ENCODE peak calls at places on chromosomes 13 and 19, in eight cellular contexts. R is H1, J is kidney epithelial cell, S is omental fat pad, B is psoas muscle, K is ascending aorta, V is HFFc6, C is cardiac muscle cell. Z is an unnamed sample.

GRCh38 chr19:16920816-16921529 is 32.2 kb downstream of the F2RL3 start:
- DNase-seq in R (no peak), J (no peak), S (no peak), B (peak), K (no peak), V (peak), C (peak), Z (peak)

GRCh38 chr13:49450105-49450819 is 6.2 kb downstream of the SETDB2 start:
- DNase-seq in R (no peak), J (no peak), S (no peak), B (no peak), K (no peak), V (no peak), C (no peak), Z (no peak)

GRCh38 chr19:50486823-50487515 is 10.3 kb upstream of the GARIN5A start:
- DNase-seq in R (peak), J (no peak), S (no peak), B (peak), K (no peak), V (peak), C (peak), Z (no peak)

GRCh38 chr19:51784922-51785690 is 9.9 kb upstream of the FPR3 start:
- DNase-seq in R (no peak), J (no peak), S (peak), B (peak), K (peak), V (peak), C (peak), Z (no peak)

GRCh38 chr13:45749026-45749759 is 47.1 kb downstream of the CBY2 start:
- DNase-seq in R (no peak), J (no peak), S (no peak), B (no peak), K (no peak), V (no peak), C (no peak), Z (no peak)

GRCh38 chr19:289651-290538 is 1.3 kb downstream of the PLPP2 start:
- DNase-seq in R (peak), J (peak), S (no peak), B (peak), K (no peak), V (peak), C (peak), Z (no peak)

GRCh38 chr19:49686503-49687088 is 2.8 kb upstream of the ADM5 start:
- DNase-seq in R (no peak), J (no peak), S (no peak), B (no peak), K (no peak), V (no peak), C (no peak), Z (no peak)

GRCh38 chr19:4267101-4267900 is 11.8 kb upstream of the SHD start:
- DNase-seq in R (peak), J (no peak), S (peak), B (peak), K (peak), V (peak), C (peak), Z (no peak)

GRCh38 chr19:47511128-47511517 is 3.7 kb downstream of the NAPA start:
- DNase-seq in R (no peak), J (no peak), S (no peak), B (peak), K (no peak), V (no peak), C (peak), Z (no peak)

GRCh38 chr13:43232866-43233265 is 209.5 kb downstream of the DNAJC15 start:
- DNase-seq in R (no peak), J (no peak), S (no peak), B (no peak), K (no peak), V (peak), C (peak), Z (no peak)

GRCh38 chr19:37997911-37998344 is 90.9 kb downstream of the SIPA1L3 start:
- DNase-seq in R (no peak), J (peak), S (no peak), B (no peak), K (no peak), V (peak), C (peak), Z (peak)

GRCh38 chr19:4061683-4062575 is 4.8 kb downstream of the ZBTB7A start:
- DNase-seq in R (no peak), J (no peak), S (no peak), B (peak), K (no peak), V (no peak), C (no peak), Z (no peak)

GRCh38 chr19:31448221-31448657 is 99.0 kb upstream of the TSHZ3 start:
- DNase-seq in R (no peak), J (peak), S (no peak), B (peak), K (no peak), V (peak), C (peak), Z (peak)

GRCh38 chr19:33811736-33812387 is 15.2 kb downstream of the KCTD15 start:
- DNase-seq in R (no peak), J (no peak), S (no peak), B (no peak), K (no peak), V (no peak), C (no peak), Z (no peak)

GRCh38 chr19:39157275-39157996 is 31.9 kb downstream of the PAK4 start:
- DNase-seq in R (no peak), J (no peak), S (no peak), B (no peak), K (no peak), V (no peak), C (no peak), Z (no peak)

GRCh38 chr13:26629260-26629659 is 71.8 kb downstream of the WASF3 start:
- DNase-seq in R (no peak), J (no peak), S (no peak), B (peak), K (no peak), V (no peak), C (peak), Z (no peak)

GRCh38 chr19:54484451-54484850 is 11.4 kb upstream of the CDC42EP5 start:
- DNase-seq in R (no peak), J (no peak), S (no peak), B (no peak), K (peak), V (no peak), C (no peak), Z (no peak)

GRCh38 chr19:54478677-54479266 is 5.7 kb upstream of the CDC42EP5 start:
- DNase-seq in R (no peak), J (no peak), S (no peak), B (no peak), K (no peak), V (no peak), C (peak), Z (no peak)

GRCh38 chr19:54480048-54480447 is 7.0 kb upstream of the CDC42EP5 start:
- DNase-seq in R (no peak), J (no peak), S (no peak), B (no peak), K (no peak), V (no peak), C (no peak), Z (no peak)

GRCh38 chr19:54482889-54483288 is 9.8 kb upstream of the CDC42EP5 start:
- DNase-seq in R (no peak), J (no peak), S (no peak), B (no peak), K (no peak), V (no peak), C (no peak), Z (no peak)

GRCh38 chr19:54481326-54481930 is 8.3 kb upstream of the CDC42EP5 start:
- DNase-seq in R (no peak), J (no peak), S (no peak), B (no peak), K (no peak), V (no peak), C (peak), Z (no peak)
- TF ChIP-seq CTCF in R (peak), J (peak), S (no peak), B (peak), K (no peak), V (peak), C (peak), Z (peak)

DNA sequence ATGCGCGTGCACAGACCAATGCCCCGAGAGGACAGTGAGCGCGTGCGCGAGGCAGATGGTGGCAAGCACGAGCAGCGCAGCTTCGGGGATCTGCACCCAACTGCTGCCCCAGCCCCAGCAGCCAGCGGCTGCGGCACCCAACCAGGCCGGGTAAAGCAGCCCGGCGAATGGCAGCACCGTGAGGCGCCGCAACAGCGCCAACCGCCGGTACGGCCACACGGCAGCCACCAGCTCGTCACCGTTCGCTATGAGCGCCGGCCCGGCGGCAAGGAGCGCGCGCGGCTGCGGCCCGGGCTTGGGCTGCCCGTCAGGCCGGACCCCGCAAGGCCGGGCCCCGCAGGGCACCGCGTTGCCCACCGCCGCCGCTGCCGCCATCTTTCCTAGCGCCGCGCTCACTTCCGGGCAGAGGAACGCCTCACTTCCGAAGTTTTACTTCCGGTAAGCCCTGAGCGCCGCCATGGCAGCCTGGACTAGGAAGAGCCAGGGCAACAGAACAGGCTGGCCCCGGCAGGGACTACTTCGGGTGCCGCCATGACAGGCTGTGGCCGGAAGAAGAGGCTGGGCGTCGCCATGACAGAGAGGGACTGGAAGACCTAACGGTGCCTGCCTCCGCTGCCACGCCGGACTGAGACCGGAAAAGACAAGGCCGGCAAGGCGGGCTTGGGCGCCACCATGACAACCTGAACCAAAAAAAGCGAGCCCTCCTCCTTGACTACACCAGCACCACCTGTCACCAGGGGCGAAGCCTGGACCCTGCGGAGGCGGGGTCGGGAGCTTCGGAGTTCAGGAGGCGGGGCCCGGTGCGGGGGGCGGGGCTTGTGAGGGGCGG is at the start of gene ATP13A1:
- DNase-seq in R (peak), J (peak), S (peak), B (peak), K (peak), V (peak), C (peak), Z (peak)
- TF ChIP-seq CTCF in R (peak), J (no peak), S (no peak), B (peak), K (no peak), V (peak), C (no peak), Z (no peak)

DNA sequence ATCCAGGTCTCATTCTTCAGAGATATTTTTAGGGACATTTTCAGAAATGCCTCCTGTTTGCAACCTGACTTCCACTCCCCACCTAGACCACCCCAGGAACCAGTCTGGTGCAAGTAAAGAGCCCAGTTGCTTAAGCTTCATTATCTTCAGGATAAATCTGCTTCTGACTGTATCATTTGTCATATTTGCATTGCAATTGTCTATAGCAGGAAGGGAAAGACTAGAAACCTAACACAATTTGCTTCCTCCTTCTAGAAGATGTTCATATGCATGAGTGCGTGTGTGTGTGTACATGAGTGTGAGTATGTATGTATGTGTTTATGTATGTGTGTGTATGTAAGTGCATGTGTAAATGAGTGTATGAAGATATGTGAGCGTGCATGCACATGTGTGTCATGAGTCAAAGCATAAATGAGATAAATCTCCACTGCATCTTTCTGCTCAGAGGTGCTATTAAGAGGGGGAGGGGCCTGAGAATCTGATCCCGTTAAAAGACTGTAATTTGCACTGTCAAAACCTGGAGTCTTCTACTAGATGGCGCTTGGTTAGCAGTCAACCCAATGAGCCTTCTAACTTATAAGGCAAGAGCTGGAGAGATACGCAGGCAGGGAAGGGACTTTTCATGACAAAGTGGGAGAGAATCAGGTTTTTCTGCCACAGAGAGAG is 178.8 kb upstream of the KL start:
- DNase-seq in R (no peak), J (no peak), S (no peak), B (no peak), K (no peak), V (no peak), C (no peak), Z (no peak)
- TF ChIP-seq CTCF in R (no peak), J (no peak), S (no peak), B (no peak), K (no peak), V (no peak), C (no peak), Z (no peak)

GRCh38 chr19:56140583-56141415 is at the start of gene ZNF444:
- DNase-seq in R (peak), J (peak), S (peak), B (peak), K (peak), V (peak), C (peak), Z (peak)
- TF ChIP-seq CTCF in R (no peak), J (no peak), S (no peak), B (no peak), K (no peak), V (no peak), C (no peak), Z (no peak)

DNA sequence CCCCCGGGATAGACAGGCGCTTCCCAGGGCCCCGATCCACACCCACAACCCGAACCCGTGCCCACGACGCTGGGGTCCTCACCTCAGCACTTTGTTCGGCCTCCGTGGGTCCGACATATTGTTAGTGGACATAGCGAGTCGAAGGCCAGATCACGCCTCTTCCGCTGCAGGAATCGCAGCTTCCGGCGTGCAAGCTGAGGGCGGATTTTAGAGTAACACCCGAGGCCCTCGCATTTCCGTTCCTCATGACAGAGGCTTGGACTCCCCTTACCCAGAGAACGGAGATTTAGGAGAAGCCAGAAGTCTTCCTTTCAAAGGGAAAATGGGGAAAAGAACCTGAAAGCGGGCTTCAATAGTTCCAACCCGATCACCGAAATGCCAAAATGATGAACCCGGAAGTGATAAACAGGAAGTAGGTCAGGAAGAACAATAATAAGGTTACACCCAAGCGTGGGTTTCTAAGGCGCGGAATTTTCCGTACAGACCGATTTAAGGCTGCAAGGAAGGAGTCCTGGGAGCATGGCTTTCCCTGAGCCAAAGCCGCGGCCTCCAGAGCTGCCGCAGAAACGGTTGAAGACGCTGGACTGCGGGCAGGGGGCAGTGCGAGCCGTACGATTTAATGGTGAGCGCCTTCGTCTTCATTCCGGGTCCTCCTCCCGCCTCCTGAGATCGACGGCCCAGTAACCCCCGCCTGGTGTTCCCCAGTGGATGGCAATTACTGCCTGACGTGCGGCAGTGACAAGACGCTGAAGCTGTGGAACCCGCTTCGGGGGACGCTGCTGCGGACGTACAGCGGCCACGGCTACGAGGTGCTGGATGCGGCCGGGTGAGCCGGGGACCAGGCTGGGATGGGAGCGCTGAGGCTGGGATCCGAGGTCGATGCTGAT is 2.9 kb downstream of the WDR83 start:
- DNase-seq in R (no peak), J (no peak), S (peak), B (peak), K (peak), V (peak), C (peak), Z (peak)
- TF ChIP-seq CTCF in R (no peak), J (no peak), S (no peak), B (no peak), K (no peak), V (peak), C (no peak), Z (no peak)

GRCh38 chr19:7869453-7869909 is 4.7 kb downstream of the PRR36 start:
- DNase-seq in R (no peak), J (no peak), S (no peak), B (peak), K (no peak), V (no peak), C (peak), Z (no peak)
- TF ChIP-seq CTCF in R (no peak), J (no peak), S (no peak), B (no peak), K (no peak), V (peak), C (no peak), Z (no peak)

GRCh38 chr19:55383789-55384575 is at the start of gene TMEM238:
- DNase-seq in R (no peak), J (no peak), S (no peak), B (peak), K (peak), V (peak), C (peak), Z (no peak)
- TF ChIP-seq CTCF in R (peak), J (no peak), S (no peak), B (peak), K (peak), V (peak), C (no peak), Z (no peak)

GRCh38 chr13:113417008-113417735 is 36.1 kb downstream of the ADPRHL1 start:
- DNase-seq in R (no peak), J (no peak), S (no peak), B (no peak), K (peak), V (no peak), C (no peak), Z (no peak)
- TF ChIP-seq CTCF in R (no peak), J (no peak), S (no peak), B (no peak), K (no peak), V (no peak), C (no peak), Z (no peak)

Z was measured in AG04450.